ENCODE peak calls at places on chromosome 14, in eight cellular contexts. I is EL; O is iris pigment epithelial cell; L is left lobe of liver; N is H54; M is naive B cell; H is lung; G is stimulated activated CD8-positive, alpha-beta memory T cell treated with anti-CD3 and anti-CD28 coated beads, Interleukin-2, amount 100 ng/mL, for 1 hour. D is an unnamed sample.

GRCh38 chr14:51650721-51651387 is 856 bp upstream of the FRMD6 start:
- DNase-seq in H (no peak), N (no peak), G (no peak), M (no peak), L (peak; percentile 48), O (no peak), I (peak; percentile 48), D (no peak)

GRCh38 chr14:53757732-53758131 is 198.9 kb downstream of the BMP4 start:
- DNase-seq in L (no peak), I (no peak), O (no peak), M (no peak), G (no peak), N (no peak), H (no peak), D (no peak)

GRCh38 chr14:32038876-32039275 is 38.2 kb upstream of the ARHGAP5 start:
- DNase-seq in H (no peak), N (no peak), L (no peak), I (no peak), G (no peak), M (no peak), O (peak; percentile 29), D (no peak)

GRCh38 chr14:83255015-83255726 is 1721.5 kb upstream of the SEL1L start:
- DNase-seq in L (no peak), M (no peak), I (peak; percentile 1), N (no peak), O (peak; percentile 4), G (no peak), H (no peak), D (no peak)

GRCh38 chr14:34496679-34497513 is 34.9 kb upstream of the SPTSSA start:
- DNase-seq in O (peak; percentile 100), M (no peak), H (peak; percentile 53), G (no peak), N (peak; percentile 87), I (peak; percentile 98), L (no peak), D (peak; percentile 96)

GRCh38 chr14:103207038-103207403 is 83.8 kb downstream of the TNFAIP2 start:
- DNase-seq in I (peak; percentile 64), G (no peak), N (no peak), O (peak; percentile 48), M (no peak), H (peak; percentile 66), L (peak; percentile 94), D (no peak)

GRCh38 chr14:22646570-22647254 is 2.6 kb upstream of the OR6J1 start:
- DNase-seq in O (peak; percentile 85), H (no peak), L (no peak), I (peak; percentile 80), M (no peak), G (no peak), N (no peak), D (no peak)

GRCh38 chr14:56172571-56172971 is 54.4 kb downstream of the PELI2 start:
- DNase-seq in G (no peak), L (no peak), H (no peak), I (peak; percentile 71), N (no peak), O (peak; percentile 88), M (no peak), D (peak; percentile 34)

GRCh38 chr14:24399981-24400718 is 1.3 kb downstream of the NYNRIN start:
- DNase-seq in I (no peak), O (no peak), N (no peak), G (no peak), L (no peak), H (no peak), M (no peak), D (no peak)

GRCh38 chr14:31435276-31435675 is 14.9 kb upstream of the HEATR5A start:
- DNase-seq in G (no peak), M (no peak), H (no peak), O (peak; percentile 80), I (peak; percentile 48), N (no peak), L (no peak), D (no peak)

GRCh38 chr14:100862277-100862676 is 36.4 kb downstream of the MEG3 start:
- DNase-seq in I (no peak), O (peak; percentile 47), G (no peak), M (no peak), H (no peak), L (no peak), N (no peak), D (no peak)

GRCh38 chr14:61866932-61867920 is 105.0 kb downstream of the SNAPC1 start:
- DNase-seq in O (peak; percentile 25), M (no peak), G (no peak), L (no peak), N (no peak), H (no peak), I (no peak), D (no peak)

GRCh38 chr14:57869530-57870088 is 3.7 kb upstream of the SLC35F4 start:
- DNase-seq in L (no peak), I (no peak), H (no peak), G (no peak), N (no peak), O (no peak), M (no peak), D (no peak)

GRCh38 chr14:27553820-27554219 is 956.0 kb upstream of the NOVA1 start:
- DNase-seq in N (no peak), H (no peak), G (no peak), O (no peak), L (no peak), M (no peak), I (no peak), D (no peak)

GRCh38 chr14:50088731-50089130 is 27.6 kb downstream of the VCPKMT start:
- DNase-seq in L (no peak), G (no peak), N (no peak), O (no peak), I (no peak), H (no peak), M (no peak), D (no peak)

GRCh38 chr14:92986254-92987147 is 63.6 kb downstream of the CHGA start:
- DNase-seq in I (peak; percentile 82), M (no peak), O (peak; percentile 42), N (peak; percentile 83), G (no peak), H (peak; percentile 77), L (peak; percentile 88), D (peak; percentile 68)

GRCh38 chr14:87873741-87874140 is 119.2 kb downstream of the GALC start:
- DNase-seq in L (no peak), G (no peak), O (no peak), I (no peak), M (no peak), N (no peak), H (no peak), D (no peak)

GRCh38 chr14:50237448-50237847 is 6.1 kb upstream of the SOS2 start:
- DNase-seq in L (no peak), H (no peak), I (no peak), G (no peak), O (no peak), N (no peak), M (no peak), D (no peak)

GRCh38 chr14:34110531-34110930 is 159.7 kb upstream of the EGLN3 start:
- DNase-seq in I (peak; percentile 35), H (no peak), M (no peak), N (no peak), G (no peak), L (no peak), O (peak; percentile 48), D (no peak)

GRCh38 chr14:85702937-85703336 is 173.0 kb downstream of the FLRT2 start:
- DNase-seq in N (no peak), I (peak; percentile 8), O (peak; percentile 53), M (no peak), L (no peak), H (no peak), G (no peak), D (no peak)

GRCh38 chr14:41257476-41257875 is 349.2 kb upstream of the LRFN5 start:
- DNase-seq in N (no peak), I (no peak), M (no peak), H (no peak), O (no peak), L (no peak), G (no peak), D (no peak)

GRCh38 chr14:68145036-68145435 is 325.5 kb downstream of the RAD51B start:
- DNase-seq in I (no peak), N (no peak), G (no peak), O (no peak), H (no peak), M (no peak), L (no peak), D (no peak)

GRCh38 chr14:106039400-106039799 is 513.0 kb downstream of the TMEM121 start:
- DNase-seq in H (peak; percentile 45), G (no peak), L (no peak), N (peak; percentile 7), M (no peak), O (no peak), I (no peak), D (no peak)

GRCh38 chr14:73774671-73775070 is 60.5 kb upstream of the PNMA1 start:
- DNase-seq in H (no peak), I (no peak), O (no peak), G (no peak), M (no peak), N (no peak), L (no peak), D (no peak)

GRCh38 chr14:30389134-30389900 is 169.6 kb upstream of the G2E3 start:
- DNase-seq in G (no peak), O (peak; percentile 1), I (peak; percentile 8), N (peak; percentile 5), M (no peak), H (no peak), L (peak; percentile 48), D (peak; percentile 8)

GRCh38 chr14:55107766-55108554 is 21.1 kb upstream of the LGALS3 start:
- DNase-seq in M (no peak), H (peak; percentile 86), G (no peak), L (peak; percentile 57), N (peak; percentile 68), I (peak; percentile 97), O (peak; percentile 98), D (peak; percentile 91)

GRCh38 chr14:61678966-61679365 is 16.3 kb upstream of the HIF1A start:
- DNase-seq in G (no peak), L (no peak), N (no peak), H (no peak), O (no peak), M (no peak), I (no peak), D (no peak)

GRCh38 chr14:93712838-93713724 is 75.2 kb downstream of the PRIMA1 start:
- DNase-seq in I (no peak), L (no peak), M (no peak), O (no peak), H (no peak), N (no peak), G (no peak), D (no peak)

D was measured in HS-27A.